ENCODE peak calls at places on chromosomes 6 and 20, in five cellular contexts. X, G, H, T and K are unnamed samples.

GRCh38 chr20:41176711-41177552 is 39.6 kb downstream of the PLCG1 start:
- DNase-seq in X (no peak), G (no peak), H (no peak), T (no peak), K (no peak)

GRCh38 chr6:44969446-44970175 is 358.5 kb upstream of the RUNX2 start:
- DNase-seq in X (peak), G (no peak), H (no peak), T (peak), K (no peak)

GRCh38 chr6:36984581-36985383 is 1.2 kb downstream of the MTCH1 start:
- DNase-seq in X (peak), G (no peak), H (peak), T (peak), K (peak)

GRCh38 chr20:37365760-37366638 is 20.1 kb downstream of the SRC start:
- DNase-seq in X (no peak), G (no peak), H (no peak), T (no peak), K (no peak)

GRCh38 chr6:30842754-30843610 is 41.3 kb upstream of the DDR1 start:
- DNase-seq in X (no peak), G (no peak), H (no peak), T (peak), K (peak)

GRCh38 chr6:134097114-134097707 is 44.8 kb upstream of the SLC2A12 start:
- DNase-seq in X (peak), G (peak), H (peak), T (peak), K (peak)

GRCh38 chr20:45896641-45897161 is 5.6 kb downstream of the CTSA start:
- DNase-seq in X (no peak), G (no peak), H (no peak), T (no peak), K (no peak)

GRCh38 chr20:21342656-21343345 is 39.7 kb downstream of the XRN2 start:
- DNase-seq in X (peak), G (no peak), H (no peak), T (peak), K (no peak)

GRCh38 chr6:27100921-27101320 is 146.6 kb upstream of the PRSS16 start:
- DNase-seq in X (no peak), G (no peak), H (no peak), T (no peak), K (no peak)

GRCh38 chr6:71226151-71226550 is 62.5 kb upstream of the OGFRL1 start:
- DNase-seq in X (no peak), G (no peak), H (no peak), T (no peak), K (no peak)

GRCh38 chr6:28269492-28269891 is 2.5 kb downstream of the ZSCAN26 start:
- DNase-seq in X (peak), G (no peak), H (no peak), T (peak), K (no peak)

GRCh38 chr6:87574237-87574636 is 15.6 kb downstream of the RARS2 start:
- DNase-seq in X (no peak), G (peak), H (no peak), T (no peak), K (no peak)

GRCh38 chr20:41604002-41604401 is 14.2 kb downstream of the CHD6 start:
- DNase-seq in X (no peak), G (no peak), H (no peak), T (no peak), K (no peak)

GRCh38 chr6:130937942-130938604 is 110.9 kb downstream of the SMLR1 start:
- DNase-seq in X (peak), G (peak), H (no peak), T (peak), K (no peak)

GRCh38 chr6:115898246-115898645 is 162.4 kb downstream of the FRK start:
- DNase-seq in X (no peak), G (no peak), H (no peak), T (no peak), K (no peak)

GRCh38 chr6:139540276-139540675 is 165.8 kb upstream of the CITED2 start:
- DNase-seq in X (peak), G (no peak), H (no peak), T (peak), K (peak)

GRCh38 chr6:131015630-131016263 is 47.3 kb downstream of the EPB41L2 start:
- DNase-seq in X (peak), G (no peak), H (no peak), T (peak), K (no peak)

GRCh38 chr6:159104163-159104885 is 59.5 kb upstream of the TAGAP start:
- DNase-seq in X (peak), G (peak), H (peak), T (peak), K (peak)

GRCh38 chr20:62066983-62067433 is 1.3 kb upstream of the TAF4 start:
- DNase-seq in X (no peak), G (peak), H (peak), T (no peak), K (no peak)

GRCh38 chr6:31900917-31901414 is 920 bp downstream of the ZBTB12 start:
- DNase-seq in X (no peak), G (no peak), H (peak), T (no peak), K (no peak)

GRCh38 chr6:73030257-73030656 is 195.0 kb downstream of the KHDC1L start:
- DNase-seq in X (no peak), G (no peak), H (no peak), T (peak), K (no peak)

GRCh38 chr6:33904050-33904827 is 100.4 kb upstream of the MLN start:
- DNase-seq in X (no peak), G (no peak), H (no peak), T (no peak), K (peak)

GRCh38 chr20:10508468-10509251 is 73.6 kb downstream of the SLX4IP start:
- DNase-seq in X (peak), G (no peak), H (no peak), T (peak), K (no peak)

GRCh38 chr6:11364971-11365397 is 132.5 kb upstream of the NEDD9 start:
- DNase-seq in X (no peak), G (peak), H (no peak), T (peak), K (no peak)

GRCh38 chr6:11358904-11359840 is 126.7 kb upstream of the NEDD9 start:
- DNase-seq in X (no peak), G (peak), H (no peak), T (no peak), K (no peak)

GRCh38 chr6:11366183-11366933 is 133.9 kb upstream of the NEDD9 start:
- DNase-seq in X (no peak), G (no peak), H (no peak), T (no peak), K (no peak)

GRCh38 chr6:11363881-11364576 is 131.6 kb upstream of the NEDD9 start:
- DNase-seq in X (no peak), G (no peak), H (no peak), T (no peak), K (no peak)

GRCh38 chr6:11362481-11363018 is 130.1 kb upstream of the NEDD9 start:
- DNase-seq in X (no peak), G (no peak), H (no peak), T (no peak), K (no peak)
- H3K4me2 ChIP-seq in X (no peak), G (no peak), H (no peak), T (no peak), K (no peak)

GRCh38 chr20:25014816-25015215 is 22.3 kb upstream of the APMAP start:
- DNase-seq in X (no peak), G (no peak), H (no peak), T (no peak), K (no peak)
- H3K4me2 ChIP-seq in X (no peak), G (no peak), H (no peak), T (no peak), K (no peak)

GRCh38 chr6:21264288-21264818 is 329.2 kb upstream of the SOX4 start:
- DNase-seq in X (no peak), G (no peak), H (no peak), T (no peak), K (no peak)
- H3K4me2 ChIP-seq in X (no peak), G (no peak), H (no peak), T (no peak), K (no peak)

GRCh38 chr6:142258757-142259156 is 43.0 kb upstream of the ADGRG6 start:
- DNase-seq in X (no peak), G (no peak), H (no peak), T (no peak), K (no peak)
- H3K4me2 ChIP-seq in X (no peak), G (peak), H (no peak), T (no peak), K (no peak)

DNA sequence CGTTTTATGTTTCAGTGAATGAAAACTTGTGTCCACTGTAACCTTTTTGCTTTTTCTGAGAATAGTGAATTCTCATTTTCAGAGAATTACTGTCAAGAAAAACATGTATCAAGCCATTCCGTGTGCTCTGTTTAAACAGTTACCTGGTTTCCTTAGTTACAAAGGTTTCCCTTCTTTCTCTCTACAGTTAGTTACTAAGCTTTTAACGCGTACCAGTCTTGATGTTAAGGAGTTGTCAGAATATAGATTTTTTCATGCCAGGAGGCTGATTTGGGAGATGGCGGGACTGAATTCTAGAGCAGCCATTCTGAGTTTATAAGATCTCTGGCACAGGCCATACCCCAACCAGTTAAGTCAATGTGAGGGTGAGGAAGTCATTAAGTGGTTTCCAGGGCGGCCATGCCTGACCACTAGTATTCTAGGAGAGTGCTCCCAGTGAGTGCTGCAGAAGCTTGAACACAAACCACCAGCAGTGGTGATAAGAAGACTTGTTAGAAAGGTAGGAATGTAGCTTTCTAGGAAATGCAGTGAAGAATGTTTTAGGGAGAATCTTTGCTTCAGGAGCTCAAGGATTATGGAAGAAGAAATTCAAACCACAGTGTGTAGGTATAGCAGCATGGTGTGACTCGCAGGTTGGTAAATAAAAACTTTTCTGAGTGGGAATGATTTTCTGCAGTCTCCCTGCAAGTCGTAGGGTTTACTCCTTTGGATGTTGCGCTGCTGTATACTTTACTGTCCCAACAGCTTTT is 112.9 kb downstream of the JARID2 start:
- DNase-seq in X (peak), G (no peak), H (no peak), T (peak), K (no peak)
- H3K4me2 ChIP-seq in X (peak), G (no peak), H (peak), T (no peak), K (no peak)

DNA sequence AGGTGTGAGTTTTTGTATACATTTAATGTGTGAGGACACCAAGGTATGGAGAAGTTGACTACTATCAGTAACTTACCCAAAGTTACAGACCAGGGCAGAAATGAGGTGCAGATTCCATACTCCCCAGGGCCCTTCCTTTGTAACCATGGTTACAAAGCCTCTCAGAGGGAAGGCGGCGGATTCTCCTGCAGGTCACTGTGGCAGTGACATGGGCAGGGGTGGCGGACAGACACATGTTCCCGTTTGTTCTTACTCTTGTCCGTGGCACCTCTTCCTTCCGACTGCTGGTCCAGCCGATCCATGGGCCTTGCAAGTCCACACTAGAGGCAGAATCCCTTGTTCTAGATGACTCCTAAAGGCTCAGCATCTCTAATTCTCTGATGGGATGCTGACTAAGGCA is 43.0 kb downstream of the PDYN start:
- DNase-seq in X (no peak), G (no peak), H (peak), T (no peak), K (no peak)
- H3K4me2 ChIP-seq in X (no peak), G (no peak), H (no peak), T (no peak), K (no peak)

GRCh38 chr20:50805349-50805684 is 10.5 kb downstream of the BCAS4 start:
- DNase-seq in X (no peak), G (no peak), H (no peak), T (no peak), K (no peak)
- H3K4me2 ChIP-seq in X (no peak), G (no peak), H (no peak), T (no peak), K (no peak)